ENCODE peak calls at places on chromosomes 2 and 18, in eight cellular contexts. One of them, this sample, is unnamed.

GRCh38 chr2:241609859-241610793 is 26.8 kb downstream of the THAP4 start:
- DNase-seq in stimulated activated CD8-positive, alpha-beta memory T cell treated with anti-CD3 and anti-CD28 coated beads, Interleukin-7, amount 100 ng/mL, for 1 hour: peak
- DNase-seq in fibroblast of the aortic adventitia: peak
- DNase-seq in activated CD8-positive, alpha-beta T cell treated with anti-CD3 and anti-CD28 coated beads for 36 hours: peak
- DNase-seq in breast epithelium: peak
- DNase-seq in erythroblast: peak
- DNase-seq in endothelial cell of umbilical vein: peak
- DNase-seq in neural progenitor cell: peak
- DNase-seq in this sample: peak

GRCh38 chr2:47031909-47032668 is 116.5 kb upstream of the MCFD2 start:
- DNase-seq in stimulated activated CD8-positive, alpha-beta memory T cell treated with anti-CD3 and anti-CD28 coated beads, Interleukin-7, amount 100 ng/mL, for 1 hour: no peak
- DNase-seq in fibroblast of the aortic adventitia: no peak
- DNase-seq in activated CD8-positive, alpha-beta T cell treated with anti-CD3 and anti-CD28 coated beads for 36 hours: no peak
- DNase-seq in breast epithelium: no peak
- DNase-seq in erythroblast: no peak
- DNase-seq in endothelial cell of umbilical vein: no peak
- DNase-seq in neural progenitor cell: no peak
- DNase-seq in this sample: no peak

GRCh38 chr2:120044336-120044735 is 31.5 kb downstream of the EPB41L5 start:
- DNase-seq in stimulated activated CD8-positive, alpha-beta memory T cell treated with anti-CD3 and anti-CD28 coated beads, Interleukin-7, amount 100 ng/mL, for 1 hour: no peak
- DNase-seq in fibroblast of the aortic adventitia: no peak
- DNase-seq in activated CD8-positive, alpha-beta T cell treated with anti-CD3 and anti-CD28 coated beads for 36 hours: no peak
- DNase-seq in breast epithelium: no peak
- DNase-seq in erythroblast: no peak
- DNase-seq in endothelial cell of umbilical vein: peak
- DNase-seq in neural progenitor cell: no peak
- DNase-seq in this sample: peak

GRCh38 chr2:217393585-217394032 is 533.7 kb upstream of the TNP1 start:
- DNase-seq in stimulated activated CD8-positive, alpha-beta memory T cell treated with anti-CD3 and anti-CD28 coated beads, Interleukin-7, amount 100 ng/mL, for 1 hour: no peak
- DNase-seq in fibroblast of the aortic adventitia: peak
- DNase-seq in activated CD8-positive, alpha-beta T cell treated with anti-CD3 and anti-CD28 coated beads for 36 hours: no peak
- DNase-seq in breast epithelium: no peak
- DNase-seq in erythroblast: no peak
- DNase-seq in endothelial cell of umbilical vein: no peak
- DNase-seq in neural progenitor cell: no peak
- DNase-seq in this sample: no peak

GRCh38 chr2:127582863-127583861 is 47.7 kb downstream of the MYO7B start:
- DNase-seq in stimulated activated CD8-positive, alpha-beta memory T cell treated with anti-CD3 and anti-CD28 coated beads, Interleukin-7, amount 100 ng/mL, for 1 hour: no peak
- DNase-seq in fibroblast of the aortic adventitia: no peak
- DNase-seq in activated CD8-positive, alpha-beta T cell treated with anti-CD3 and anti-CD28 coated beads for 36 hours: no peak
- DNase-seq in breast epithelium: no peak
- DNase-seq in erythroblast: no peak
- DNase-seq in endothelial cell of umbilical vein: no peak
- DNase-seq in neural progenitor cell: no peak
- DNase-seq in this sample: no peak

GRCh38 chr18:68275616-68276015 is 439.3 kb downstream of the TMX3 start:
- DNase-seq in stimulated activated CD8-positive, alpha-beta memory T cell treated with anti-CD3 and anti-CD28 coated beads, Interleukin-7, amount 100 ng/mL, for 1 hour: no peak
- DNase-seq in fibroblast of the aortic adventitia: peak
- DNase-seq in activated CD8-positive, alpha-beta T cell treated with anti-CD3 and anti-CD28 coated beads for 36 hours: no peak
- DNase-seq in breast epithelium: no peak
- DNase-seq in erythroblast: no peak
- DNase-seq in endothelial cell of umbilical vein: peak
- DNase-seq in neural progenitor cell: no peak
- DNase-seq in this sample: peak

GRCh38 chr2:104043864-104044263 is 810.1 kb upstream of the POU3F3 start:
- DNase-seq in stimulated activated CD8-positive, alpha-beta memory T cell treated with anti-CD3 and anti-CD28 coated beads, Interleukin-7, amount 100 ng/mL, for 1 hour: no peak
- DNase-seq in fibroblast of the aortic adventitia: no peak
- DNase-seq in activated CD8-positive, alpha-beta T cell treated with anti-CD3 and anti-CD28 coated beads for 36 hours: no peak
- DNase-seq in breast epithelium: no peak
- DNase-seq in erythroblast: no peak
- DNase-seq in endothelial cell of umbilical vein: no peak
- DNase-seq in neural progenitor cell: peak
- DNase-seq in this sample: peak

GRCh38 chr2:201796478-201796865 is 9.9 kb upstream of the CDK15 start:
- DNase-seq in stimulated activated CD8-positive, alpha-beta memory T cell treated with anti-CD3 and anti-CD28 coated beads, Interleukin-7, amount 100 ng/mL, for 1 hour: no peak
- DNase-seq in fibroblast of the aortic adventitia: no peak
- DNase-seq in activated CD8-positive, alpha-beta T cell treated with anti-CD3 and anti-CD28 coated beads for 36 hours: no peak
- DNase-seq in breast epithelium: no peak
- DNase-seq in erythroblast: no peak
- DNase-seq in endothelial cell of umbilical vein: no peak
- DNase-seq in neural progenitor cell: no peak
- DNase-seq in this sample: no peak

This sample was measured in OCI-M1.